ENCODE peak calls at places on chromosome 12, in six cellular contexts. One of them, this sample, is unnamed.

GRCh38 chr12:108843187-108843586 is 14.2 kb downstream of the SSH1 start:
- DNase-seq in lower lobe of right lung: peak
- DNase-seq in choroid plexus epithelial cell: no peak
- DNase-seq in mammary epithelial cell: no peak
- DNase-seq in tibial artery: no peak
- DNase-seq in mucosa of descending colon: no peak
- DNase-seq in this sample: no peak

GRCh38 chr12:95336387-95337067 is 118.9 kb downstream of the VEZT start:
- DNase-seq in lower lobe of right lung: peak
- DNase-seq in choroid plexus epithelial cell: peak
- DNase-seq in mammary epithelial cell: peak
- DNase-seq in tibial artery: peak
- DNase-seq in mucosa of descending colon: no peak
- DNase-seq in this sample: peak

GRCh38 chr12:49066120-49066519 is 3.7 kb downstream of the RHEBL1 start:
- DNase-seq in lower lobe of right lung: no peak
- DNase-seq in choroid plexus epithelial cell: no peak
- DNase-seq in mammary epithelial cell: no peak
- DNase-seq in tibial artery: no peak
- DNase-seq in mucosa of descending colon: no peak
- DNase-seq in this sample: no peak

GRCh38 chr12:68287106-68287505 is 33.7 kb upstream of the IL22 start:
- DNase-seq in lower lobe of right lung: no peak
- DNase-seq in choroid plexus epithelial cell: no peak
- DNase-seq in mammary epithelial cell: no peak
- DNase-seq in tibial artery: no peak
- DNase-seq in mucosa of descending colon: no peak
- DNase-seq in this sample: no peak

GRCh38 chr12:9750276-9751203 is 10.2 kb downstream of the CD69 start:
- DNase-seq in lower lobe of right lung: peak
- DNase-seq in choroid plexus epithelial cell: peak
- DNase-seq in mammary epithelial cell: peak
- DNase-seq in tibial artery: no peak
- DNase-seq in mucosa of descending colon: peak
- DNase-seq in this sample: peak

GRCh38 chr12:120581998-120582397 is 796 bp upstream of the POP5 start:
- DNase-seq in lower lobe of right lung: no peak
- DNase-seq in choroid plexus epithelial cell: no peak
- DNase-seq in mammary epithelial cell: no peak
- DNase-seq in tibial artery: no peak
- DNase-seq in mucosa of descending colon: no peak
- DNase-seq in this sample: no peak

GRCh38 chr12:4914720-4915119 is 5.0 kb downstream of the KCNA1 start:
- DNase-seq in lower lobe of right lung: no peak
- DNase-seq in choroid plexus epithelial cell: no peak
- DNase-seq in mammary epithelial cell: no peak
- DNase-seq in tibial artery: no peak
- DNase-seq in mucosa of descending colon: no peak
- DNase-seq in this sample: no peak

GRCh38 chr12:132711169-132711843 is 664 bp downstream of the PGAM5 start:
- DNase-seq in lower lobe of right lung: no peak
- DNase-seq in choroid plexus epithelial cell: peak
- DNase-seq in mammary epithelial cell: peak
- DNase-seq in tibial artery: no peak
- DNase-seq in mucosa of descending colon: no peak
- DNase-seq in this sample: no peak

GRCh38 chr12:2501464-2502181 is 293.1 kb upstream of the FKBP4 start:
- DNase-seq in lower lobe of right lung: no peak
- DNase-seq in choroid plexus epithelial cell: peak
- DNase-seq in mammary epithelial cell: no peak
- DNase-seq in tibial artery: peak
- DNase-seq in mucosa of descending colon: no peak
- DNase-seq in this sample: no peak

GRCh38 chr12:115597157-115597712 is 680.3 kb downstream of the MED13L start:
- DNase-seq in lower lobe of right lung: no peak
- DNase-seq in choroid plexus epithelial cell: peak
- DNase-seq in mammary epithelial cell: peak
- DNase-seq in tibial artery: no peak
- DNase-seq in mucosa of descending colon: no peak
- DNase-seq in this sample: peak

GRCh38 chr12:50055831-50056628 is 1.4 kb upstream of the ASIC1 start:
- DNase-seq in lower lobe of right lung: peak
- DNase-seq in choroid plexus epithelial cell: peak
- DNase-seq in mammary epithelial cell: peak
- DNase-seq in tibial artery: no peak
- DNase-seq in mucosa of descending colon: peak
- DNase-seq in this sample: peak

GRCh38 chr12:10943167-10943566 is 4.1 kb upstream of the TAS2R14 start:
- DNase-seq in lower lobe of right lung: no peak
- DNase-seq in choroid plexus epithelial cell: no peak
- DNase-seq in mammary epithelial cell: no peak
- DNase-seq in tibial artery: no peak
- DNase-seq in mucosa of descending colon: no peak
- DNase-seq in this sample: no peak

GRCh38 chr12:79547044-79547734 is 143.6 kb downstream of the PAWR start:
- DNase-seq in lower lobe of right lung: no peak
- DNase-seq in choroid plexus epithelial cell: peak
- DNase-seq in mammary epithelial cell: peak
- DNase-seq in tibial artery: no peak
- DNase-seq in mucosa of descending colon: no peak
- DNase-seq in this sample: peak

GRCh38 chr12:2893007-2893406 is 2.3 kb downstream of the TULP3 start:
- DNase-seq in lower lobe of right lung: no peak
- DNase-seq in choroid plexus epithelial cell: peak
- DNase-seq in mammary epithelial cell: peak
- DNase-seq in tibial artery: peak
- DNase-seq in mucosa of descending colon: no peak
- DNase-seq in this sample: peak

GRCh38 chr12:6328945-6329692 is 12.8 kb downstream of the TNFRSF1A start:
- DNase-seq in lower lobe of right lung: no peak
- DNase-seq in choroid plexus epithelial cell: no peak
- DNase-seq in mammary epithelial cell: no peak
- DNase-seq in tibial artery: no peak
- DNase-seq in mucosa of descending colon: no peak
- DNase-seq in this sample: no peak

GRCh38 chr12:65845751-65846537 is 21.7 kb downstream of the HMGA2 start:
- DNase-seq in lower lobe of right lung: no peak
- DNase-seq in choroid plexus epithelial cell: no peak
- DNase-seq in mammary epithelial cell: no peak
- DNase-seq in tibial artery: no peak
- DNase-seq in mucosa of descending colon: no peak
- DNase-seq in this sample: no peak

GRCh38 chr12:93287152-93287551 is 90.6 kb upstream of the NUDT4 start:
- DNase-seq in lower lobe of right lung: no peak
- DNase-seq in choroid plexus epithelial cell: no peak
- DNase-seq in mammary epithelial cell: no peak
- DNase-seq in tibial artery: no peak
- DNase-seq in mucosa of descending colon: no peak
- DNase-seq in this sample: no peak

GRCh38 chr12:113474635-113475436 is 3.2 kb upstream of the LHX5 start:
- DNase-seq in lower lobe of right lung: no peak
- DNase-seq in choroid plexus epithelial cell: no peak
- DNase-seq in mammary epithelial cell: no peak
- DNase-seq in tibial artery: no peak
- DNase-seq in mucosa of descending colon: no peak
- DNase-seq in this sample: no peak

GRCh38 chr12:9806714-9807113 is 20.6 kb upstream of the KLRF1 start:
- DNase-seq in lower lobe of right lung: no peak
- DNase-seq in choroid plexus epithelial cell: no peak
- DNase-seq in mammary epithelial cell: no peak
- DNase-seq in tibial artery: no peak
- DNase-seq in mucosa of descending colon: no peak
- DNase-seq in this sample: no peak

GRCh38 chr12:49637401-49637800 is 14.0 kb downstream of the PRPF40B start:
- DNase-seq in lower lobe of right lung: no peak
- DNase-seq in choroid plexus epithelial cell: peak
- DNase-seq in mammary epithelial cell: no peak
- DNase-seq in tibial artery: no peak
- DNase-seq in mucosa of descending colon: no peak
- DNase-seq in this sample: no peak

GRCh38 chr12:91958816-91959215 is 186.8 kb downstream of the BTG1 start:
- DNase-seq in lower lobe of right lung: no peak
- DNase-seq in choroid plexus epithelial cell: peak
- DNase-seq in mammary epithelial cell: peak
- DNase-seq in tibial artery: no peak
- DNase-seq in mucosa of descending colon: no peak
- DNase-seq in this sample: peak

DNA sequence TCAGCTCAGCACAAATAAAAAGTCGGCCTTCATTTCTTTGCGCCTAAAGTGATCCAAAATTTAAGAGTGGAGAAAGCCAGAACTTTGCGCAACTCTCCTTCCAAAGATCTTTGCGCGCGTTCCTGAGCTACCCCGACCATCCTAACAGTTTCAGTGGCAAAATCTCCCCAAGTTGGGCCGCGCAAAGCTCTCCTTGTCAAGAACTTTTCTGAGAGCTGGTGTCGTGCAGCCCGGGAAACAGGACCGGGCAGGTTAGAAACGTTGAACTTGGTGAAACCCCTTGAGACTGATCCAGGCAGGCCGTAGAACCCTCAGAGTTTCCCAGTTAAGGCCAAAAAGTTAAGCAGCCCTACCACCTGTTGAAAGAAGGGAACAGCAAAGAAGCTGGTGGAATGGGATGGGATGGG is 984 bp downstream of the DBX2 start:
- DNase-seq in lower lobe of right lung: no peak
- DNase-seq in choroid plexus epithelial cell: no peak
- DNase-seq in mammary epithelial cell: no peak
- DNase-seq in tibial artery: no peak
- DNase-seq in mucosa of descending colon: no peak
- DNase-seq in this sample: no peak
- H3K4me3 ChIP-seq in lower lobe of right lung: no peak
- H3K4me3 ChIP-seq in choroid plexus epithelial cell: no peak
- H3K4me3 ChIP-seq in mammary epithelial cell: no peak
- H3K4me3 ChIP-seq in tibial artery: no peak
- H3K4me3 ChIP-seq in mucosa of descending colon: no peak
- H3K4me3 ChIP-seq in this sample: no peak

GRCh38 chr12:27523642-27524488 is at the start of gene PPFIBP1:
- DNase-seq in lower lobe of right lung: peak
- DNase-seq in choroid plexus epithelial cell: peak
- DNase-seq in mammary epithelial cell: peak
- DNase-seq in tibial artery: peak
- DNase-seq in mucosa of descending colon: peak
- DNase-seq in this sample: peak
- TF ChIP-seq CTCF in lower lobe of right lung: peak
- TF ChIP-seq CTCF in choroid plexus epithelial cell: peak
- TF ChIP-seq CTCF in mammary epithelial cell: peak
- TF ChIP-seq CTCF in tibial artery: peak
- TF ChIP-seq CTCF in mucosa of descending colon: peak
- TF ChIP-seq CTCF in this sample: peak

GRCh38 chr12:12157424-12157823 is 86.7 kb downstream of the BCL2L14 start:
- DNase-seq in lower lobe of right lung: no peak
- DNase-seq in choroid plexus epithelial cell: no peak
- DNase-seq in mammary epithelial cell: no peak
- DNase-seq in tibial artery: no peak
- DNase-seq in mucosa of descending colon: no peak
- DNase-seq in this sample: peak

GRCh38 chr12:12156116-12156515 is 85.4 kb downstream of the BCL2L14 start:
- DNase-seq in lower lobe of right lung: no peak
- DNase-seq in choroid plexus epithelial cell: no peak
- DNase-seq in mammary epithelial cell: no peak
- DNase-seq in tibial artery: no peak
- DNase-seq in mucosa of descending colon: no peak
- DNase-seq in this sample: no peak

GRCh38 chr12:12156835-12157234 is 86.1 kb downstream of the BCL2L14 start:
- DNase-seq in lower lobe of right lung: no peak
- DNase-seq in choroid plexus epithelial cell: no peak
- DNase-seq in mammary epithelial cell: no peak
- DNase-seq in tibial artery: no peak
- DNase-seq in mucosa of descending colon: no peak
- DNase-seq in this sample: no peak

GRCh38 chr12:12158858-12159257 is 88.1 kb downstream of the BCL2L14 start:
- DNase-seq in lower lobe of right lung: no peak
- DNase-seq in choroid plexus epithelial cell: no peak
- DNase-seq in mammary epithelial cell: no peak
- DNase-seq in tibial artery: no peak
- DNase-seq in mucosa of descending colon: no peak
- DNase-seq in this sample: no peak

DNA sequence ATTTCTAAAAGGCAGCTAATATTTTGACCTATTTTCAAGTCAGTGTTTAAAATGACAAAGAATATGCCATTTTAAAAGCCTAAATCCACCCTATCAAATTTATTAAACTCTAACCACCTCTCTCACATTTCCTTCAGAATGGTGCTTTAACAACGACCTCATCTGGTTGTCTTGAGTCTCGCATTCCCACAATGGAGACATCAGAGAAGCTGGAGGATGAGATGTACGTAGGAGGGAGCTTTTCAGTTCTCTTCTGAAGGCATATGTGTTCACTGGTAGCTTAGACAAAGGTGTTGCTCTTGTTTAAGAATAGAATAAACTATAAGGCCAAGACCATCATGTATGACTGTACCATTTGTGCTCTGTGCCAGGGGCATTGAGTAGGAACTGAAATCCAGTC is 82.9 kb downstream of the BCL2L14 start:
- DNase-seq in lower lobe of right lung: no peak
- DNase-seq in choroid plexus epithelial cell: no peak
- DNase-seq in mammary epithelial cell: no peak
- DNase-seq in tibial artery: no peak
- DNase-seq in mucosa of descending colon: no peak
- DNase-seq in this sample: no peak
- H3K4me3 ChIP-seq in lower lobe of right lung: no peak
- H3K4me3 ChIP-seq in choroid plexus epithelial cell: no peak
- H3K4me3 ChIP-seq in mammary epithelial cell: no peak
- H3K4me3 ChIP-seq in tibial artery: no peak
- H3K4me3 ChIP-seq in mucosa of descending colon: no peak
- H3K4me3 ChIP-seq in this sample: no peak

GRCh38 chr12:47940773-47941474 is 22.5 kb upstream of the TMEM106C start:
- DNase-seq in lower lobe of right lung: no peak
- DNase-seq in choroid plexus epithelial cell: no peak
- DNase-seq in mammary epithelial cell: no peak
- DNase-seq in tibial artery: no peak
- DNase-seq in mucosa of descending colon: no peak
- DNase-seq in this sample: no peak

GRCh38 chr12:47943492-47944359 is 19.7 kb upstream of the TMEM106C start:
- DNase-seq in lower lobe of right lung: no peak
- DNase-seq in choroid plexus epithelial cell: no peak
- DNase-seq in mammary epithelial cell: no peak
- DNase-seq in tibial artery: no peak
- DNase-seq in mucosa of descending colon: peak
- DNase-seq in this sample: no peak

GRCh38 chr12:47944685-47945340 is 18.6 kb upstream of the TMEM106C start:
- DNase-seq in lower lobe of right lung: no peak
- DNase-seq in choroid plexus epithelial cell: no peak
- DNase-seq in mammary epithelial cell: peak
- DNase-seq in tibial artery: no peak
- DNase-seq in mucosa of descending colon: no peak
- DNase-seq in this sample: no peak

GRCh38 chr12:47941475-47942326 is 21.7 kb upstream of the TMEM106C start:
- DNase-seq in lower lobe of right lung: no peak
- DNase-seq in choroid plexus epithelial cell: no peak
- DNase-seq in mammary epithelial cell: no peak
- DNase-seq in tibial artery: no peak
- DNase-seq in mucosa of descending colon: no peak
- DNase-seq in this sample: no peak

GRCh38 chr12:47942327-47943230 is 20.8 kb upstream of the TMEM106C start:
- DNase-seq in lower lobe of right lung: no peak
- DNase-seq in choroid plexus epithelial cell: peak
- DNase-seq in mammary epithelial cell: no peak
- DNase-seq in tibial artery: no peak
- DNase-seq in mucosa of descending colon: no peak
- DNase-seq in this sample: no peak
- TF ChIP-seq CTCF in lower lobe of right lung: no peak
- TF ChIP-seq CTCF in choroid plexus epithelial cell: peak
- TF ChIP-seq CTCF in mammary epithelial cell: peak
- TF ChIP-seq CTCF in tibial artery: peak
- TF ChIP-seq CTCF in mucosa of descending colon: peak
- TF ChIP-seq CTCF in this sample: no peak